ENCODE peak calls at places on chromosomes 13 and 19, in eight cellular contexts. One of them, this sample, is unnamed.

GRCh38 chr13:80131204-80131603 is 209.7 kb downstream of the SPRY2 start:
- DNase-seq in ELF-1: no peak
- DNase-seq in NCI-H510A: peak
- DNase-seq in activated CD4-positive, alpha-beta memory T cell treated with anti-CD3 and anti-CD28 coated beads, Interleukin-2, amount 10 ng/mL, durations not matched to agents 7 days and 5 days: no peak
- DNase-seq in substantia nigra: peak
- DNase-seq in LHCN-M2: peak
- DNase-seq in non-pigmented ciliary epithelial cell: no peak
- DNase-seq in cardiac muscle cell: peak
- DNase-seq in this sample: peak

GRCh38 chr13:33250594-33250993 is 35.0 kb downstream of the STARD13 start:
- DNase-seq in ELF-1: no peak
- DNase-seq in NCI-H510A: no peak
- DNase-seq in activated CD4-positive, alpha-beta memory T cell treated with anti-CD3 and anti-CD28 coated beads, Interleukin-2, amount 10 ng/mL, durations not matched to agents 7 days and 5 days: no peak
- DNase-seq in substantia nigra: no peak
- DNase-seq in LHCN-M2: no peak
- DNase-seq in non-pigmented ciliary epithelial cell: no peak
- DNase-seq in cardiac muscle cell: no peak
- DNase-seq in this sample: no peak

GRCh38 chr13:25037057-25037813 is 58.7 kb upstream of the PABPC3 start:
- DNase-seq in ELF-1: peak
- DNase-seq in NCI-H510A: peak
- DNase-seq in activated CD4-positive, alpha-beta memory T cell treated with anti-CD3 and anti-CD28 coated beads, Interleukin-2, amount 10 ng/mL, durations not matched to agents 7 days and 5 days: peak
- DNase-seq in substantia nigra: peak
- DNase-seq in LHCN-M2: peak
- DNase-seq in non-pigmented ciliary epithelial cell: peak
- DNase-seq in cardiac muscle cell: peak
- DNase-seq in this sample: peak

GRCh38 chr19:15394426-15394825 is 14.8 kb upstream of the AKAP8 start:
- DNase-seq in ELF-1: no peak
- DNase-seq in NCI-H510A: no peak
- DNase-seq in activated CD4-positive, alpha-beta memory T cell treated with anti-CD3 and anti-CD28 coated beads, Interleukin-2, amount 10 ng/mL, durations not matched to agents 7 days and 5 days: no peak
- DNase-seq in substantia nigra: no peak
- DNase-seq in LHCN-M2: no peak
- DNase-seq in non-pigmented ciliary epithelial cell: no peak
- DNase-seq in cardiac muscle cell: no peak
- DNase-seq in this sample: no peak

GRCh38 chr13:60936281-60936680 is 479.4 kb downstream of the PCDH20 start:
- DNase-seq in ELF-1: no peak
- DNase-seq in NCI-H510A: no peak
- DNase-seq in activated CD4-positive, alpha-beta memory T cell treated with anti-CD3 and anti-CD28 coated beads, Interleukin-2, amount 10 ng/mL, durations not matched to agents 7 days and 5 days: no peak
- DNase-seq in substantia nigra: no peak
- DNase-seq in LHCN-M2: no peak
- DNase-seq in non-pigmented ciliary epithelial cell: no peak
- DNase-seq in cardiac muscle cell: no peak
- DNase-seq in this sample: no peak

GRCh38 chr13:36157475-36157874 is 26.3 kb upstream of the DCLK1 start:
- DNase-seq in ELF-1: no peak
- DNase-seq in NCI-H510A: peak
- DNase-seq in activated CD4-positive, alpha-beta memory T cell treated with anti-CD3 and anti-CD28 coated beads, Interleukin-2, amount 10 ng/mL, durations not matched to agents 7 days and 5 days: no peak
- DNase-seq in substantia nigra: no peak
- DNase-seq in LHCN-M2: peak
- DNase-seq in non-pigmented ciliary epithelial cell: no peak
- DNase-seq in cardiac muscle cell: no peak
- DNase-seq in this sample: no peak

GRCh38 chr13:97391201-97391600 is 42.8 kb upstream of the RAP2A start:
- DNase-seq in ELF-1: no peak
- DNase-seq in NCI-H510A: no peak
- DNase-seq in activated CD4-positive, alpha-beta memory T cell treated with anti-CD3 and anti-CD28 coated beads, Interleukin-2, amount 10 ng/mL, durations not matched to agents 7 days and 5 days: no peak
- DNase-seq in substantia nigra: no peak
- DNase-seq in LHCN-M2: no peak
- DNase-seq in non-pigmented ciliary epithelial cell: no peak
- DNase-seq in cardiac muscle cell: no peak
- DNase-seq in this sample: no peak

GRCh38 chr13:49635599-49636433 is 7.5 kb downstream of the ARL11 start:
- DNase-seq in ELF-1: peak
- DNase-seq in NCI-H510A: no peak
- DNase-seq in activated CD4-positive, alpha-beta memory T cell treated with anti-CD3 and anti-CD28 coated beads, Interleukin-2, amount 10 ng/mL, durations not matched to agents 7 days and 5 days: peak
- DNase-seq in substantia nigra: no peak
- DNase-seq in LHCN-M2: peak
- DNase-seq in non-pigmented ciliary epithelial cell: no peak
- DNase-seq in cardiac muscle cell: peak
- DNase-seq in this sample: no peak

GRCh38 chr19:43462887-43463380 is 2.5 kb downstream of the LYPD3 start:
- DNase-seq in ELF-1: no peak
- DNase-seq in NCI-H510A: peak
- DNase-seq in activated CD4-positive, alpha-beta memory T cell treated with anti-CD3 and anti-CD28 coated beads, Interleukin-2, amount 10 ng/mL, durations not matched to agents 7 days and 5 days: no peak
- DNase-seq in substantia nigra: no peak
- DNase-seq in LHCN-M2: no peak
- DNase-seq in non-pigmented ciliary epithelial cell: no peak
- DNase-seq in cardiac muscle cell: no peak
- DNase-seq in this sample: no peak

GRCh38 chr19:41325947-41326706 is 16.2 kb downstream of the CCDC97 start:
- DNase-seq in ELF-1: peak
- DNase-seq in NCI-H510A: no peak
- DNase-seq in activated CD4-positive, alpha-beta memory T cell treated with anti-CD3 and anti-CD28 coated beads, Interleukin-2, amount 10 ng/mL, durations not matched to agents 7 days and 5 days: peak
- DNase-seq in substantia nigra: no peak
- DNase-seq in LHCN-M2: peak
- DNase-seq in non-pigmented ciliary epithelial cell: peak
- DNase-seq in cardiac muscle cell: peak
- DNase-seq in this sample: no peak

GRCh38 chr19:2168619-2169424 is 5.1 kb downstream of the DOT1L start:
- DNase-seq in ELF-1: peak
- DNase-seq in NCI-H510A: no peak
- DNase-seq in activated CD4-positive, alpha-beta memory T cell treated with anti-CD3 and anti-CD28 coated beads, Interleukin-2, amount 10 ng/mL, durations not matched to agents 7 days and 5 days: peak
- DNase-seq in substantia nigra: peak
- DNase-seq in LHCN-M2: peak
- DNase-seq in non-pigmented ciliary epithelial cell: peak
- DNase-seq in cardiac muscle cell: peak
- DNase-seq in this sample: peak

GRCh38 chr13:41579168-41579567 is 121.8 kb downstream of the RGCC start:
- DNase-seq in ELF-1: no peak
- DNase-seq in NCI-H510A: no peak
- DNase-seq in activated CD4-positive, alpha-beta memory T cell treated with anti-CD3 and anti-CD28 coated beads, Interleukin-2, amount 10 ng/mL, durations not matched to agents 7 days and 5 days: no peak
- DNase-seq in substantia nigra: no peak
- DNase-seq in LHCN-M2: no peak
- DNase-seq in non-pigmented ciliary epithelial cell: no peak
- DNase-seq in cardiac muscle cell: no peak
- DNase-seq in this sample: no peak